ENCODE peak calls at places on chromosome 1, in eight cellular contexts. One of them, this sample, is unnamed.

GRCh38 chr1:96863449-96863848 is 141.9 kb downstream of the PTBP2 start:
- DNase-seq in fibroblast of villous mesenchyme: no peak
- DNase-seq in ACHN: no peak
- DNase-seq in right cardiac atrium: no peak
- DNase-seq in HuH-7.5: no peak
- DNase-seq in cardiac muscle cell: peak
- DNase-seq in activated CD8-positive, alpha-beta memory T cell treated with anti-CD3 and anti-CD28 coated beads, Interleukin-2, amount 50 U/mL, for 4 hours: no peak
- DNase-seq in spleen: no peak
- DNase-seq in this sample: no peak

GRCh38 chr1:36369061-36369470 is 16.7 kb downstream of the STK40 start:
- DNase-seq in spleen: peak
- DNase-seq in activated CD8-positive, alpha-beta memory T cell treated with anti-CD3 and anti-CD28 coated beads, Interleukin-2, amount 50 U/mL, for 4 hours: peak
- DNase-seq in ACHN: peak
- DNase-seq in HuH-7.5: peak
- DNase-seq in fibroblast of villous mesenchyme: peak
- DNase-seq in cardiac muscle cell: peak
- DNase-seq in right cardiac atrium: peak
- DNase-seq in this sample: peak

GRCh38 chr1:46094454-46094853 is 38.0 kb downstream of the PIK3R3 start:
- DNase-seq in fibroblast of villous mesenchyme: no peak
- DNase-seq in spleen: no peak
- DNase-seq in ACHN: no peak
- DNase-seq in right cardiac atrium: no peak
- DNase-seq in activated CD8-positive, alpha-beta memory T cell treated with anti-CD3 and anti-CD28 coated beads, Interleukin-2, amount 50 U/mL, for 4 hours: no peak
- DNase-seq in HuH-7.5: no peak
- DNase-seq in cardiac muscle cell: peak
- DNase-seq in this sample: no peak

GRCh38 chr1:80218112-80218511 is 1211.6 kb upstream of the ADGRL4 start:
- DNase-seq in activated CD8-positive, alpha-beta memory T cell treated with anti-CD3 and anti-CD28 coated beads, Interleukin-2, amount 50 U/mL, for 4 hours: no peak
- DNase-seq in cardiac muscle cell: peak
- DNase-seq in fibroblast of villous mesenchyme: peak
- DNase-seq in right cardiac atrium: no peak
- DNase-seq in ACHN: peak
- DNase-seq in spleen: no peak
- DNase-seq in HuH-7.5: no peak
- DNase-seq in this sample: peak

GRCh38 chr1:92951141-92951582 is 10.1 kb downstream of the DIPK1A start:
- DNase-seq in spleen: no peak
- DNase-seq in HuH-7.5: no peak
- DNase-seq in cardiac muscle cell: peak
- DNase-seq in activated CD8-positive, alpha-beta memory T cell treated with anti-CD3 and anti-CD28 coated beads, Interleukin-2, amount 50 U/mL, for 4 hours: no peak
- DNase-seq in right cardiac atrium: no peak
- DNase-seq in ACHN: peak
- DNase-seq in fibroblast of villous mesenchyme: peak
- DNase-seq in this sample: peak

GRCh38 chr1:84208935-84209334 is 64.9 kb downstream of the PRKACB start:
- DNase-seq in spleen: no peak
- DNase-seq in activated CD8-positive, alpha-beta memory T cell treated with anti-CD3 and anti-CD28 coated beads, Interleukin-2, amount 50 U/mL, for 4 hours: no peak
- DNase-seq in right cardiac atrium: no peak
- DNase-seq in HuH-7.5: no peak
- DNase-seq in fibroblast of villous mesenchyme: no peak
- DNase-seq in cardiac muscle cell: no peak
- DNase-seq in ACHN: no peak
- DNase-seq in this sample: no peak

GRCh38 chr1:182611787-182612186 is 7.6 kb upstream of the RGS16 start:
- DNase-seq in HuH-7.5: no peak
- DNase-seq in right cardiac atrium: no peak
- DNase-seq in activated CD8-positive, alpha-beta memory T cell treated with anti-CD3 and anti-CD28 coated beads, Interleukin-2, amount 50 U/mL, for 4 hours: no peak
- DNase-seq in cardiac muscle cell: no peak
- DNase-seq in spleen: no peak
- DNase-seq in fibroblast of villous mesenchyme: no peak
- DNase-seq in ACHN: no peak
- DNase-seq in this sample: no peak

GRCh38 chr1:30471307-30471706 is 252.1 kb downstream of the MATN1 start:
- DNase-seq in fibroblast of villous mesenchyme: no peak
- DNase-seq in spleen: no peak
- DNase-seq in HuH-7.5: no peak
- DNase-seq in right cardiac atrium: no peak
- DNase-seq in ACHN: no peak
- DNase-seq in activated CD8-positive, alpha-beta memory T cell treated with anti-CD3 and anti-CD28 coated beads, Interleukin-2, amount 50 U/mL, for 4 hours: no peak
- DNase-seq in cardiac muscle cell: no peak
- DNase-seq in this sample: no peak

GRCh38 chr1:31704261-31705079 is 653 bp upstream of the COL16A1 start:
- DNase-seq in cardiac muscle cell: peak
- DNase-seq in fibroblast of villous mesenchyme: peak
- DNase-seq in ACHN: no peak
- DNase-seq in spleen: no peak
- DNase-seq in HuH-7.5: no peak
- DNase-seq in right cardiac atrium: peak
- DNase-seq in activated CD8-positive, alpha-beta memory T cell treated with anti-CD3 and anti-CD28 coated beads, Interleukin-2, amount 50 U/mL, for 4 hours: no peak
- DNase-seq in this sample: no peak

GRCh38 chr1:32813941-32814739 is 3.0 kb downstream of the YARS1 start:
- DNase-seq in spleen: no peak
- DNase-seq in ACHN: peak
- DNase-seq in cardiac muscle cell: peak
- DNase-seq in HuH-7.5: no peak
- DNase-seq in activated CD8-positive, alpha-beta memory T cell treated with anti-CD3 and anti-CD28 coated beads, Interleukin-2, amount 50 U/mL, for 4 hours: no peak
- DNase-seq in right cardiac atrium: no peak
- DNase-seq in fibroblast of villous mesenchyme: peak
- DNase-seq in this sample: no peak

GRCh38 chr1:151611288-151611790 is 511 bp upstream of the SNX27 start:
- DNase-seq in ACHN: no peak
- DNase-seq in HuH-7.5: no peak
- DNase-seq in fibroblast of villous mesenchyme: peak
- DNase-seq in right cardiac atrium: peak
- DNase-seq in spleen: no peak
- DNase-seq in cardiac muscle cell: peak
- DNase-seq in activated CD8-positive, alpha-beta memory T cell treated with anti-CD3 and anti-CD28 coated beads, Interleukin-2, amount 50 U/mL, for 4 hours: no peak
- DNase-seq in this sample: peak

GRCh38 chr1:110604586-110605148 is 1.5 kb downstream of the KCNA2 start:
- DNase-seq in activated CD8-positive, alpha-beta memory T cell treated with anti-CD3 and anti-CD28 coated beads, Interleukin-2, amount 50 U/mL, for 4 hours: no peak
- DNase-seq in cardiac muscle cell: no peak
- DNase-seq in HuH-7.5: no peak
- DNase-seq in spleen: no peak
- DNase-seq in right cardiac atrium: no peak
- DNase-seq in ACHN: no peak
- DNase-seq in fibroblast of villous mesenchyme: no peak
- DNase-seq in this sample: no peak

GRCh38 chr1:2914702-2915101 is 106.6 kb upstream of the ACTRT2 start:
- DNase-seq in right cardiac atrium: no peak
- DNase-seq in activated CD8-positive, alpha-beta memory T cell treated with anti-CD3 and anti-CD28 coated beads, Interleukin-2, amount 50 U/mL, for 4 hours: no peak
- DNase-seq in fibroblast of villous mesenchyme: no peak
- DNase-seq in ACHN: no peak
- DNase-seq in HuH-7.5: no peak
- DNase-seq in cardiac muscle cell: no peak
- DNase-seq in spleen: no peak
- DNase-seq in this sample: no peak

GRCh38 chr1:15965228-15965767 is 10.6 kb downstream of the ZBTB17 start:
- DNase-seq in ACHN: no peak
- DNase-seq in spleen: no peak
- DNase-seq in right cardiac atrium: peak
- DNase-seq in activated CD8-positive, alpha-beta memory T cell treated with anti-CD3 and anti-CD28 coated beads, Interleukin-2, amount 50 U/mL, for 4 hours: no peak
- DNase-seq in HuH-7.5: no peak
- DNase-seq in cardiac muscle cell: peak
- DNase-seq in fibroblast of villous mesenchyme: peak
- DNase-seq in this sample: no peak

GRCh38 chr1:12434174-12434573 is 183.8 kb downstream of the DHRS3 start:
- DNase-seq in fibroblast of villous mesenchyme: peak
- DNase-seq in spleen: no peak
- DNase-seq in right cardiac atrium: no peak
- DNase-seq in HuH-7.5: no peak
- DNase-seq in activated CD8-positive, alpha-beta memory T cell treated with anti-CD3 and anti-CD28 coated beads, Interleukin-2, amount 50 U/mL, for 4 hours: peak
- DNase-seq in cardiac muscle cell: peak
- DNase-seq in ACHN: peak
- DNase-seq in this sample: no peak

GRCh38 chr1:96308314-96308713 is 413.3 kb upstream of the PTBP2 start:
- DNase-seq in right cardiac atrium: no peak
- DNase-seq in cardiac muscle cell: no peak
- DNase-seq in activated CD8-positive, alpha-beta memory T cell treated with anti-CD3 and anti-CD28 coated beads, Interleukin-2, amount 50 U/mL, for 4 hours: no peak
- DNase-seq in fibroblast of villous mesenchyme: no peak
- DNase-seq in spleen: no peak
- DNase-seq in HuH-7.5: no peak
- DNase-seq in ACHN: no peak
- DNase-seq in this sample: no peak

GRCh38 chr1:168603501-168604107 is 27.2 kb downstream of the XCL1 start:
- DNase-seq in activated CD8-positive, alpha-beta memory T cell treated with anti-CD3 and anti-CD28 coated beads, Interleukin-2, amount 50 U/mL, for 4 hours: peak
- DNase-seq in ACHN: peak
- DNase-seq in fibroblast of villous mesenchyme: peak
- DNase-seq in cardiac muscle cell: peak
- DNase-seq in HuH-7.5: peak
- DNase-seq in right cardiac atrium: peak
- DNase-seq in spleen: peak
- DNase-seq in this sample: peak

GRCh38 chr1:227759345-227760300 is 24.4 kb downstream of the SNAP47 start:
- DNase-seq in HuH-7.5: no peak
- DNase-seq in activated CD8-positive, alpha-beta memory T cell treated with anti-CD3 and anti-CD28 coated beads, Interleukin-2, amount 50 U/mL, for 4 hours: no peak
- DNase-seq in ACHN: peak
- DNase-seq in right cardiac atrium: no peak
- DNase-seq in fibroblast of villous mesenchyme: peak
- DNase-seq in spleen: peak
- DNase-seq in cardiac muscle cell: peak
- DNase-seq in this sample: no peak

GRCh38 chr1:31792116-31792515 is 23.7 kb downstream of the SPOCD1 start:
- DNase-seq in HuH-7.5: no peak
- DNase-seq in right cardiac atrium: no peak
- DNase-seq in ACHN: no peak
- DNase-seq in activated CD8-positive, alpha-beta memory T cell treated with anti-CD3 and anti-CD28 coated beads, Interleukin-2, amount 50 U/mL, for 4 hours: peak
- DNase-seq in spleen: peak
- DNase-seq in cardiac muscle cell: no peak
- DNase-seq in fibroblast of villous mesenchyme: no peak
- DNase-seq in this sample: no peak

GRCh38 chr1:239387304-239388231 is 1.2 kb downstream of the CHRM3 start:
- DNase-seq in activated CD8-positive, alpha-beta memory T cell treated with anti-CD3 and anti-CD28 coated beads, Interleukin-2, amount 50 U/mL, for 4 hours: no peak
- DNase-seq in cardiac muscle cell: no peak
- DNase-seq in ACHN: no peak
- DNase-seq in spleen: no peak
- DNase-seq in right cardiac atrium: no peak
- DNase-seq in fibroblast of villous mesenchyme: no peak
- DNase-seq in HuH-7.5: peak
- DNase-seq in this sample: no peak

GRCh38 chr1:54985556-54985955 is 5.1 kb downstream of the TMEM61 start:
- DNase-seq in cardiac muscle cell: no peak
- DNase-seq in right cardiac atrium: no peak
- DNase-seq in HuH-7.5: no peak
- DNase-seq in fibroblast of villous mesenchyme: no peak
- DNase-seq in spleen: peak
- DNase-seq in ACHN: no peak
- DNase-seq in activated CD8-positive, alpha-beta memory T cell treated with anti-CD3 and anti-CD28 coated beads, Interleukin-2, amount 50 U/mL, for 4 hours: no peak
- DNase-seq in this sample: no peak

GRCh38 chr1:204477036-204477740 is 17.4 kb downstream of the PIK3C2B start:
- DNase-seq in ACHN: no peak
- DNase-seq in fibroblast of villous mesenchyme: no peak
- DNase-seq in right cardiac atrium: peak
- DNase-seq in spleen: no peak
- DNase-seq in HuH-7.5: no peak
- DNase-seq in activated CD8-positive, alpha-beta memory T cell treated with anti-CD3 and anti-CD28 coated beads, Interleukin-2, amount 50 U/mL, for 4 hours: no peak
- DNase-seq in cardiac muscle cell: no peak
- DNase-seq in this sample: no peak

GRCh38 chr1:231828182-231828920 is 201.8 kb downstream of the DISC1 start:
- DNase-seq in right cardiac atrium: no peak
- DNase-seq in activated CD8-positive, alpha-beta memory T cell treated with anti-CD3 and anti-CD28 coated beads, Interleukin-2, amount 50 U/mL, for 4 hours: no peak
- DNase-seq in cardiac muscle cell: peak
- DNase-seq in ACHN: peak
- DNase-seq in HuH-7.5: peak
- DNase-seq in spleen: no peak
- DNase-seq in fibroblast of villous mesenchyme: peak
- DNase-seq in this sample: no peak

GRCh38 chr1:209404577-209404976 is 178.9 kb upstream of the CAMK1G start:
- DNase-seq in activated CD8-positive, alpha-beta memory T cell treated with anti-CD3 and anti-CD28 coated beads, Interleukin-2, amount 50 U/mL, for 4 hours: no peak
- DNase-seq in ACHN: no peak
- DNase-seq in HuH-7.5: no peak
- DNase-seq in cardiac muscle cell: peak
- DNase-seq in fibroblast of villous mesenchyme: no peak
- DNase-seq in right cardiac atrium: no peak
- DNase-seq in spleen: no peak
- DNase-seq in this sample: no peak

GRCh38 chr1:45952072-45952471 is 148.7 kb downstream of the MAST2 start:
- DNase-seq in spleen: no peak
- DNase-seq in cardiac muscle cell: no peak
- DNase-seq in right cardiac atrium: no peak
- DNase-seq in HuH-7.5: no peak
- DNase-seq in fibroblast of villous mesenchyme: no peak
- DNase-seq in activated CD8-positive, alpha-beta memory T cell treated with anti-CD3 and anti-CD28 coated beads, Interleukin-2, amount 50 U/mL, for 4 hours: no peak
- DNase-seq in ACHN: no peak
- DNase-seq in this sample: no peak

GRCh38 chr1:34332996-34333395 is 156.3 kb downstream of the C1orf94 start:
- DNase-seq in cardiac muscle cell: no peak
- DNase-seq in activated CD8-positive, alpha-beta memory T cell treated with anti-CD3 and anti-CD28 coated beads, Interleukin-2, amount 50 U/mL, for 4 hours: no peak
- DNase-seq in spleen: no peak
- DNase-seq in HuH-7.5: no peak
- DNase-seq in fibroblast of villous mesenchyme: no peak
- DNase-seq in ACHN: no peak
- DNase-seq in right cardiac atrium: no peak
- DNase-seq in this sample: no peak

GRCh38 chr1:112926858-112927257 is 29.1 kb downstream of the SLC16A1 start:
- DNase-seq in cardiac muscle cell: no peak
- DNase-seq in ACHN: no peak
- DNase-seq in right cardiac atrium: no peak
- DNase-seq in activated CD8-positive, alpha-beta memory T cell treated with anti-CD3 and anti-CD28 coated beads, Interleukin-2, amount 50 U/mL, for 4 hours: no peak
- DNase-seq in HuH-7.5: no peak
- DNase-seq in spleen: no peak
- DNase-seq in fibroblast of villous mesenchyme: no peak
- DNase-seq in this sample: no peak

GRCh38 chr1:174397261-174397660 is 50.5 kb upstream of the GPR52 start:
- DNase-seq in fibroblast of villous mesenchyme: peak
- DNase-seq in ACHN: no peak
- DNase-seq in spleen: no peak
- DNase-seq in right cardiac atrium: no peak
- DNase-seq in cardiac muscle cell: peak
- DNase-seq in activated CD8-positive, alpha-beta memory T cell treated with anti-CD3 and anti-CD28 coated beads, Interleukin-2, amount 50 U/mL, for 4 hours: no peak
- DNase-seq in HuH-7.5: no peak
- DNase-seq in this sample: no peak

GRCh38 chr1:81949421-81949820 is 148.7 kb downstream of the ADGRL2 start:
- DNase-seq in cardiac muscle cell: no peak
- DNase-seq in HuH-7.5: no peak
- DNase-seq in ACHN: no peak
- DNase-seq in activated CD8-positive, alpha-beta memory T cell treated with anti-CD3 and anti-CD28 coated beads, Interleukin-2, amount 50 U/mL, for 4 hours: no peak
- DNase-seq in spleen: no peak
- DNase-seq in fibroblast of villous mesenchyme: no peak
- DNase-seq in right cardiac atrium: no peak
- DNase-seq in this sample: no peak

GRCh38 chr1:156566436-156566835 is 5.9 kb downstream of the IQGAP3 start:
- DNase-seq in cardiac muscle cell: no peak
- DNase-seq in HuH-7.5: no peak
- DNase-seq in activated CD8-positive, alpha-beta memory T cell treated with anti-CD3 and anti-CD28 coated beads, Interleukin-2, amount 50 U/mL, for 4 hours: no peak
- DNase-seq in ACHN: no peak
- DNase-seq in fibroblast of villous mesenchyme: no peak
- DNase-seq in spleen: no peak
- DNase-seq in right cardiac atrium: no peak
- DNase-seq in this sample: no peak

GRCh38 chr1:8026976-8027747 is 1.1 kb upstream of the ERRFI1 start:
- DNase-seq in right cardiac atrium: peak
- DNase-seq in ACHN: peak
- DNase-seq in fibroblast of villous mesenchyme: peak
- DNase-seq in cardiac muscle cell: peak
- DNase-seq in spleen: no peak
- DNase-seq in activated CD8-positive, alpha-beta memory T cell treated with anti-CD3 and anti-CD28 coated beads, Interleukin-2, amount 50 U/mL, for 4 hours: no peak
- DNase-seq in HuH-7.5: peak
- DNase-seq in this sample: no peak

GRCh38 chr1:41483960-41484844 is at the start of gene EDN2:
- DNase-seq in right cardiac atrium: peak
- DNase-seq in cardiac muscle cell: no peak
- DNase-seq in HuH-7.5: no peak
- DNase-seq in activated CD8-positive, alpha-beta memory T cell treated with anti-CD3 and anti-CD28 coated beads, Interleukin-2, amount 50 U/mL, for 4 hours: no peak
- DNase-seq in spleen: peak
- DNase-seq in ACHN: peak
- DNase-seq in fibroblast of villous mesenchyme: no peak
- DNase-seq in this sample: no peak

GRCh38 chr1:202154766-202155477 is 5.5 kb downstream of the PTPN7 start:
- DNase-seq in activated CD8-positive, alpha-beta memory T cell treated with anti-CD3 and anti-CD28 coated beads, Interleukin-2, amount 50 U/mL, for 4 hours: peak
- DNase-seq in right cardiac atrium: peak
- DNase-seq in ACHN: peak
- DNase-seq in fibroblast of villous mesenchyme: peak
- DNase-seq in cardiac muscle cell: peak
- DNase-seq in HuH-7.5: no peak
- DNase-seq in spleen: no peak
- DNase-seq in this sample: peak

GRCh38 chr1:212640223-212640885 is 31.8 kb downstream of the ATF3 start:
- DNase-seq in ACHN: no peak
- DNase-seq in HuH-7.5: no peak
- DNase-seq in cardiac muscle cell: no peak
- DNase-seq in spleen: no peak
- DNase-seq in activated CD8-positive, alpha-beta memory T cell treated with anti-CD3 and anti-CD28 coated beads, Interleukin-2, amount 50 U/mL, for 4 hours: no peak
- DNase-seq in fibroblast of villous mesenchyme: no peak
- DNase-seq in right cardiac atrium: no peak
- DNase-seq in this sample: no peak

This sample was measured in CD4-positive, CD25-positive, alpha-beta regulatory T cell.